ENCODE peak calls at places on chromosomes 6 and 20, in five cellular contexts. I is activated CD8-positive, alpha-beta memory T cell treated with anti-CD3 and anti-CD28 coated beads for 48 hours; O is GM23248; G is HTR-8/SVneo; P is neural progenitor cell. Y is an unnamed sample.

GRCh38 chr6:6752129-6752528 is 163.6 kb downstream of the LY86 start:
- DNase-seq in I (no peak), O (peak), G (no peak), P (peak), Y (no peak)

GRCh38 chr20:49633023-49633422 is 65.1 kb upstream of the PTGIS start:
- DNase-seq in I (no peak), O (no peak), G (no peak), P (no peak), Y (no peak)

GRCh38 chr6:143396497-143397228 is 53.8 kb downstream of the ADAT2 start:
- DNase-seq in I (no peak), O (peak), G (no peak), P (no peak), Y (no peak)

GRCh38 chr6:11965499-11965898 is 46.6 kb upstream of the HIVEP1 start:
- DNase-seq in I (no peak), O (no peak), G (no peak), P (no peak), Y (no peak)

GRCh38 chr6:39192736-39193135 is 36.5 kb downstream of the KCNK5 start:
- DNase-seq in I (no peak), O (no peak), G (no peak), P (no peak), Y (no peak)

GRCh38 chr6:117840541-117840983 is 66.5 kb upstream of the SLC35F1 start:
- DNase-seq in I (no peak), O (peak), G (peak), P (peak), Y (peak)

GRCh38 chr20:19544684-19545083 is 213.4 kb upstream of the RIN2 start:
- DNase-seq in I (no peak), O (no peak), G (no peak), P (no peak), Y (no peak)

GRCh38 chr20:23152308-23152892 is 66.3 kb upstream of the CD93 start:
- DNase-seq in I (no peak), O (peak), G (no peak), P (no peak), Y (no peak)

GRCh38 chr20:18272451-18272850 is 15.9 kb upstream of the ZNF133 start:
- DNase-seq in I (no peak), O (peak), G (no peak), P (no peak), Y (no peak)